ENCODE peak calls at places on chromosomes 11 and 22, in seven cellular contexts. X is HTR-8/SVneo; O is endothelial cell; Y is stimulated activated CD4-positive, alpha-beta T cell treated with anti-CD3 and anti-CD28 coated beads, Interleukin-4, amount 100 ng/mL, for 48 hours; R is C1 segment of cervical spinal cord; F is lung microvascular endothelial cell; P is neuronal stem cell. H is an unnamed sample.

GRCh38 chr22:19060356-19061009 is 61.7 kb downstream of the DGCR2 start:
- DNase-seq in R (no peak), Y (no peak), P (no peak), F (no peak), X (no peak), O (no peak), H (peak; percentile 42)

GRCh38 chr22:42169055-42169469 is 38.5 kb upstream of the CYP2D6 start:
- DNase-seq in Y (peak; percentile 42), R (no peak), X (peak; percentile 84), O (peak; percentile 84), F (peak; percentile 86), P (peak; percentile 75), H (peak; percentile 72)

GRCh38 chr11:68436985-68437926 is 23.3 kb upstream of the PPP6R3 start:
- DNase-seq in F (peak; percentile 85), O (peak; percentile 29), R (no peak), Y (no peak), X (peak; percentile 52), P (no peak), H (no peak)

GRCh38 chr22:48919851-48920589 is 907.7 kb downstream of the BRD1 start:
- DNase-seq in Y (no peak), R (no peak), O (no peak), P (no peak), X (no peak), F (no peak), H (no peak)

GRCh38 chr22:43862074-43862881 is at the start of gene SULT4A1:
- DNase-seq in Y (no peak), R (no peak), F (peak; percentile 11), O (no peak), P (peak; percentile 46), X (no peak), H (no peak)

GRCh38 chr11:123264431-123264780 is 69.4 kb upstream of the CLMP start:
- DNase-seq in O (peak; percentile 26), Y (no peak), P (no peak), X (no peak), R (no peak), F (no peak), H (no peak)

GRCh38 chr22:24867327-24868022 is 61.5 kb downstream of the SGSM1 start:
- DNase-seq in P (no peak), R (no peak), X (no peak), Y (no peak), O (no peak), F (no peak), H (no peak)

GRCh38 chr11:69889400-69890372 is 70.5 kb upstream of the FGF3 start:
- DNase-seq in X (no peak), Y (no peak), O (no peak), P (no peak), R (no peak), F (no peak), H (no peak)

GRCh38 chr11:1197431-1197885 is 25.4 kb upstream of the MUC5B start:
- DNase-seq in F (no peak), X (no peak), Y (no peak), O (no peak), R (no peak), P (no peak), H (no peak)

GRCh38 chr11:101288392-101288791 is 158.8 kb upstream of the PGR start:
- DNase-seq in Y (no peak), P (no peak), O (no peak), X (no peak), R (no peak), F (no peak), H (no peak)

GRCh38 chr11:114259124-114259526 is 37.1 kb upstream of the NNMT start:
- DNase-seq in R (no peak), O (no peak), X (no peak), P (no peak), Y (no peak), F (no peak), H (no peak)

GRCh38 chr11:81772161-81772560 is 961.5 kb downstream of the FAM181B start:
- DNase-seq in Y (no peak), X (no peak), R (no peak), P (peak; percentile 9), F (peak; percentile 12), O (no peak), H (no peak)

GRCh38 chr11:80424012-80424695 is 983.3 kb upstream of the TENM4 start:
- DNase-seq in Y (no peak), F (no peak), X (no peak), O (no peak), P (no peak), R (no peak), H (no peak)

GRCh38 chr11:68542617-68543016 is 82.1 kb downstream of the PPP6R3 start:
- DNase-seq in Y (no peak), X (peak; percentile 24), F (no peak), R (no peak), P (no peak), O (no peak), H (no peak)

GRCh38 chr22:37802310-37803194 is 5.2 kb upstream of the GCAT start:
- DNase-seq in P (peak; percentile 73), O (peak; percentile 63), Y (no peak), R (no peak), X (no peak), F (peak; percentile 69), H (peak; percentile 64)

GRCh38 chr11:134597452-134597851 is 185.4 kb upstream of the B3GAT1 start:
- DNase-seq in F (no peak), X (no peak), R (no peak), O (no peak), Y (no peak), P (no peak), H (peak; percentile 20)

GRCh38 chr22:27642104-27642800 is 159.3 kb downstream of the MN1 start:
- DNase-seq in Y (no peak), F (no peak), R (peak; percentile 44), O (no peak), X (no peak), P (peak; percentile 36), H (no peak)

GRCh38 chr22:50473088-50473487 is 1.7 kb downstream of the SBF1 start:
- DNase-seq in R (no peak), F (peak; percentile 20), O (no peak), P (no peak), X (no peak), Y (peak; percentile 34), H (no peak)

GRCh38 chr22:18023509-18024275 is 669 bp downstream of the MICAL3 start:
- DNase-seq in X (peak; percentile 82), F (peak; percentile 81), O (peak; percentile 48), P (peak; percentile 31), Y (peak; percentile 23), R (no peak), H (peak; percentile 74)

GRCh38 chr11:129023968-129024676 is 81.5 kb upstream of the TP53AIP1 start:
- DNase-seq in X (no peak), O (no peak), F (no peak), R (no peak), Y (no peak), P (peak; percentile 11), H (peak; percentile 79)

GRCh38 chr22:41367680-41368542 is 13.8 kb upstream of the TEF start:
- DNase-seq in P (no peak), Y (no peak), R (no peak), O (no peak), X (no peak), F (peak; percentile 17), H (no peak)

GRCh38 chr11:117923275-117923674 is 5.9 kb downstream of the TMPRSS13 start:
- DNase-seq in X (no peak), F (no peak), P (no peak), R (no peak), O (no peak), Y (no peak), H (no peak)

GRCh38 chr22:23548501-23549197 is 31.4 kb downstream of the IGLL1 start:
- DNase-seq in O (no peak), P (no peak), R (no peak), X (no peak), Y (no peak), F (no peak), H (no peak)

GRCh38 chr11:19727246-19727645 is 14.6 kb downstream of the NAV2 start:
- DNase-seq in P (no peak), F (peak; percentile 11), O (no peak), X (peak; percentile 53), R (no peak), Y (no peak), H (no peak)

GRCh38 chr11:46285594-46286033 is 8.2 kb downstream of the CREB3L1 start:
- DNase-seq in O (no peak), Y (no peak), X (no peak), F (no peak), R (no peak), P (no peak), H (no peak)

GRCh38 chr11:67517784-67518552 is 5.3 kb downstream of the CABP2 start:
- DNase-seq in O (no peak), R (no peak), P (no peak), F (no peak), X (no peak), Y (no peak), H (no peak)

GRCh38 chr11:10481567-10482349 is 26.7 kb downstream of the AMPD3 start:
- DNase-seq in F (no peak), O (no peak), Y (no peak), X (no peak), R (no peak), P (no peak), H (no peak)

GRCh38 chr11:19790831-19791552 is 78.4 kb downstream of the NAV2 start:
- DNase-seq in X (no peak), R (no peak), F (no peak), P (no peak), Y (no peak), O (no peak), H (no peak)

GRCh38 chr11:70699294-70700221 is 301.2 kb downstream of the CTTN start:
- DNase-seq in P (peak; percentile 33), R (no peak), Y (no peak), X (no peak), F (peak; percentile 24), O (peak; percentile 47), H (no peak)

GRCh38 chr11:834371-835316 is 1.9 kb downstream of the CD151 start:
- DNase-seq in R (no peak), P (no peak), F (peak; percentile 82), Y (no peak), O (no peak), X (peak; percentile 90), H (no peak)

GRCh38 chr22:39913886-39914285 is 13.0 kb downstream of the GRAP2 start:
- DNase-seq in Y (no peak), F (no peak), X (no peak), R (no peak), O (no peak), P (peak; percentile 61), H (no peak)

GRCh38 chr11:71574418-71574817 is 8.3 kb downstream of the KRTAP5-11 start:
- DNase-seq in X (no peak), Y (no peak), R (no peak), P (no peak), O (no peak), F (no peak), H (no peak)

GRCh38 chr11:70319694-70320093 is 49.2 kb downstream of the PPFIA1 start:
- DNase-seq in X (no peak), Y (no peak), R (no peak), F (peak; percentile 55), O (no peak), P (no peak), H (no peak)

GRCh38 chr11:47318166-47318565 is 34.3 kb downstream of the MYBPC3 start:
- DNase-seq in X (no peak), Y (no peak), R (no peak), F (no peak), P (no peak), O (no peak), H (no peak)

H was measured in ureter.